ENCODE peak calls at places on chromosomes 2 and 18, in six cellular contexts. H is Peyer's patch, I is NB4, V is adrenal gland, P is A549, G is uterus. C is an unnamed sample.

GRCh38 chr2:146412625-146413024 is 1432.2 kb upstream of the ACVR2A start:
- DNase-seq in I (peak), V (no peak), P (no peak), H (no peak), G (no peak), C (no peak)

GRCh38 chr18:35247412-35248249 is 6.8 kb downstream of the ZNF397 start:
- DNase-seq in I (peak), G (no peak), H (no peak), P (no peak), V (no peak), C (no peak)

GRCh38 chr2:127173073-127173472 is 47.0 kb downstream of the CYP27C1 start:
- DNase-seq in I (no peak), P (no peak), G (peak), V (peak), H (no peak), C (peak)

GRCh38 chr18:77482190-77482928 is 232.7 kb downstream of the GALR1 start:
- DNase-seq in I (no peak), V (no peak), P (no peak), G (no peak), H (no peak), C (no peak)

GRCh38 chr2:235091421-235091820 is 139.6 kb downstream of the SH3BP4 start:
- DNase-seq in V (no peak), P (no peak), H (no peak), I (no peak), G (no peak), C (peak)

GRCh38 chr18:51278045-51278649 is 80.7 kb upstream of the MEX3C start:
- DNase-seq in P (peak), H (no peak), G (no peak), V (peak), I (peak), C (no peak)

GRCh38 chr18:74722237-74722636 is 124.6 kb downstream of the ZNF407 start:
- DNase-seq in G (no peak), I (peak), H (no peak), V (no peak), P (no peak), C (no peak)

GRCh38 chr2:123839326-123839725 is 185.8 kb upstream of the CNTNAP5 start:
- DNase-seq in H (no peak), G (no peak), P (no peak), I (no peak), V (no peak), C (no peak)

GRCh38 chr18:59719533-59720325 is 22.5 kb upstream of the CCBE1 start:
- DNase-seq in G (no peak), P (no peak), V (no peak), H (no peak), I (no peak), C (no peak)

GRCh38 chr2:225282858-225283693 is 116.4 kb upstream of the NYAP2 start:
- DNase-seq in V (peak), G (no peak), P (peak), I (peak), H (no peak), C (no peak)

GRCh38 chr2:188850786-188851185 is 123.4 kb upstream of the COL3A1 start:
- DNase-seq in P (no peak), H (no peak), I (no peak), G (peak), V (no peak), C (no peak)

GRCh38 chr2:101036562-101036961 is 34.5 kb downstream of the RPL31 start:
- DNase-seq in P (no peak), G (no peak), V (no peak), I (peak), H (no peak), C (no peak)

GRCh38 chr18:13273800-13274199 is 55.2 kb downstream of the LDLRAD4 start:
- DNase-seq in P (no peak), H (no peak), G (no peak), I (no peak), V (peak), C (peak)

GRCh38 chr18:25175558-25175957 is 176.4 kb downstream of the ZNF521 start:
- DNase-seq in I (no peak), G (no peak), H (no peak), V (no peak), P (no peak), C (no peak)

GRCh38 chr18:63882333-63883141 is 5.0 kb upstream of the SERPINB2 start:
- DNase-seq in I (no peak), P (no peak), G (no peak), V (no peak), H (no peak), C (peak)

DNA sequence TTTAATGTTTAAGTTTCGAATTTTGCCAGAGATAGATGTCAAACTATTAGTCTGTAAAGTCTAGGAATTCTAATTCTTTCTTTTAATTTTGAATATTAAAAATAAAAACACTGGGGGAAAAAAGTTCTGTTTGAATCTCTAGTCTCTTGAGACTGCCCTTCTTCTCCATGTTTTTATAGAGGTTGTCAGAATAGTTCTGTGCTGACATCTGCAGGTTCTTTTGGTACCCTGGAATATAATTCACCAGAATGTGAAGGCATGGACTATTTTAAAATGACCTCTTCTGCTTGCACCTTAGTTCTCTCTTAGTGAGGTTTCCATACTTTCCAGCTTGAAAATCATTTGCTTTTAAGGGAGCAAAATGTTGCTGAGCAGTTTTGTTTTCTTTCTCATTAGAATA is 121.0 kb upstream of the MSTN start:
- DNase-seq in G (no peak), H (no peak), V (no peak), I (no peak), P (no peak), C (no peak)
- TF ChIP-seq CTCF in G (no peak), H (no peak), V (no peak), I (no peak), P (no peak), C (no peak)

DNA sequence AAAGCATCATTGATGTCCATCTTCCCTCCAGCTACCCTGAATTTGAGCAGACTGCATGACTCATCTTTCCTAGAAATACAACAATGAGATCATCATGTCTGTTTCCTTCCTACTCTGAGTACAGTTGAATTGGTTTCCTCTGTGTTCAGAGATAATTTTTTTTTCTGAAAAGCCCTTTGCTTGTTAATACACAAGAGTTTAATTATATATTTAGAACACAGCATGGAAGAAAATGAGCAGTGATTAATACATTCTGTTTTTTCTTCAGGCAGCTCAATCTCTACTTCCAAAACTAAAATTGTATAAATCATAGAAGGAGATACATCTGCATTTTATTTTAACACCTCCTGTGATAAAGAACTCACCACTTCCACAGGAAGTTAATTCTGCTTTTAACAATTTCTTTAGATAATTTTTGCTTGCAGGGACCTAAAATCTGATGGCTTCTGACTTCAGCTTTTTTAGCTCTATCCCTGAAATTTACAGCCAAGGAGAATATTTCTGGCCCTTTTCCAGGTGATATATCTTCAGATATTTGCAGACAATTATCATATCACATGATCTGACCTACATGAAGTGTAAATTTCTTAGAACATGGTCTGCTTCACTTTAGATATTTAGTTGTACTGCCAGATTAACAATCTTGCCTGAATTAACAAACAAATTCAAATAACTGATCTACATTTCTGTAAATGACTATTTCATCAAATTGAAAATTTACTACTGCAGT is 249.0 kb downstream of the TRIB2 start:
- DNase-seq in I (peak), V (no peak), P (no peak), H (no peak), G (no peak), C (no peak)
- TF ChIP-seq POLR2A in I (no peak), V (no peak), P (no peak), H (no peak), G (no peak), C (no peak)

GRCh38 chr2:168719446-168719845 is 83.0 kb upstream of the NOSTRIN start:
- DNase-seq in P (no peak), H (no peak), G (no peak), V (no peak), I (no peak), C (no peak)

GRCh38 chr2:168726375-168726774 is 76.1 kb upstream of the NOSTRIN start:
- DNase-seq in I (no peak), H (no peak), V (no peak), P (no peak), G (no peak), C (no peak)

GRCh38 chr2:168727904-168728470 is 74.5 kb upstream of the NOSTRIN start:
- DNase-seq in H (no peak), G (no peak), I (no peak), V (no peak), P (no peak), C (no peak)

GRCh38 chr2:168722592-168722991 is 79.8 kb upstream of the NOSTRIN start:
- DNase-seq in I (no peak), P (no peak), H (no peak), G (peak), V (peak), C (no peak)

DNA sequence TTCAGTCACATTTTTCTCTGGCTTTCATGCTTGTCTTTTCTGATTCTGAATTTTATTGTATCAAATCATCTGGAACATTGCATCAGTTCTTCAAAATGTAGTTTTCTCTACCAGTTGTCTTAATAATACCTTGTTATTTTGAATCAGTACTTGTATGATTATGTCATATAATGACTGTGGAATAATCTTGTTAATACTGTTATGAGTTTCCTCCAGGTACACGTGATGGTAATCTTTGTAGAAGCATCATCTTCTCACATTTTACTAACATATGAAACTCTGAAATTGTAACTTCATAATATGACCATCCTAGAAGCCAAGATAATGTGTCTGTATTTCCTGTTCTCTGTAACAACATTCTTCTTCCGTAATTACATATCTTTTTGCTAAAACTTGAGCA is 78.9 kb upstream of the NOSTRIN start:
- DNase-seq in P (no peak), I (no peak), H (no peak), G (no peak), V (no peak), C (no peak)
- TF ChIP-seq CTCF in P (no peak), I (no peak), H (no peak), G (no peak), V (no peak), C (no peak)

GRCh38 chr2:230325316-230326243 is 1.4 kb upstream of the SP140L start:
- DNase-seq in H (no peak), V (no peak), G (no peak), I (no peak), P (no peak), C (no peak)

GRCh38 chr2:230327418-230328154 is 593 bp downstream of the SP140L start:
- DNase-seq in G (no peak), H (no peak), I (peak), P (no peak), V (no peak), C (peak)

GRCh38 chr2:230324503-230324902 is 2.5 kb upstream of the SP140L start:
- DNase-seq in G (no peak), P (no peak), I (no peak), V (no peak), H (no peak), C (peak)

GRCh38 chr2:230328155-230328458 is 1.1 kb downstream of the SP140L start:
- DNase-seq in P (no peak), V (no peak), G (no peak), H (no peak), I (no peak), C (no peak)

DNA sequence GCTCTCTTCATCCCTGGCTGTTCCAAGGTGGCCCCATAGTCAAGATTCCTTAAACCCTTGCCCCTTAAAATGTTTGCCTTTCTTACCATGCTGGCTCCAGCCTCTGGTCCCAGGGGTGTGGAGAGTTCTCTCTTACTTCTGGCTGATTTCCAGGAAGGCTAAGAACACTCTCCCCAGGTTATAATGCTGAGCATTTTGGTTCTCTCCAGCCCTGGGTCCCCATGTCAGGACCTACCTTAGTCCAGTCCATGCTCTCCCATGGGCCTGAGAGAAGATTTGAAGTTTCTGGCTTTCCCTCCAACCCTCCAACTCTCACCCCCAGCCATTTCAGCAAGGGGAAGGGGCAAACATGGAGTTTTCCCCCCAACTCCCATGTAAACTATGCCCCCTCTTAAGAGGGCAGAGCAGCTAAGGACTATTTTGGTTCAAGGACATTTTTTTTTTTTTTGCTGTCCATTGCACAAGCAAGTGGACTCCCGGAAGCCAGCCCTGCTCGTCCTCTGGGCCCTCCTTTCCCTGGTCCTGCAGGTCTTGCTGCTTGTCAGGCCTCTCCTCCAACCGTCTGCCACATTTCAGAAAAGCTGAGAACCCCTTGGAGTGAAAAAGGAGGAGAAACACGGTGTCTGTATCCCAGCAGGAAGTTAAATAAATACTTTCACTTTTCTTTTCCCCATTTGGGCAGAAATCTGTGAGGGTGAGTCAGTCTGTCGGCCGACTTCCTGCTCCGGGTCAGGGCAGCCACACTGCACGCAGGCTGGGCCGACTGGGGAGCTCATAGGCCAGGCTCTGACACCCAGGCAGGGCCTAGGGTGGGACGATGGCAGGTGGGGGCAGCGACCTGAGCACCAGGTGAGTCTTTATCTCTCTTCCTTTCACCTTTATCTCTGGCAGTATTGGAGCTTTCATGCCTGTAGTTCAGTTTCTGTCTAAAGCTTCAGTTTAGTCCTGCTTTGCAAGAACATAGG is at the start of gene SP140L:
- DNase-seq in V (peak), I (peak), G (peak), H (peak), P (peak), C (peak)
- TF ChIP-seq POLR2A in V (peak), I (peak), G (no peak), H (peak), P (no peak), C (no peak)